ENCODE peak calls at places on chromosomes 2 and 18, in four cellular contexts. One of them, this sample, is unnamed.

GRCh38 chr18:9209230-9209629 is 72.6 kb downstream of the ANKRD12 start:
- DNase-seq in K562: no peak
- DNase-seq in HCT116: no peak
- DNase-seq in HepG2: no peak
- DNase-seq in this sample: no peak

GRCh38 chr2:20080839-20081348 is 29.5 kb upstream of the LAPTM4A start:
- DNase-seq in HepG2: peak
- DNase-seq in HCT116: no peak
- DNase-seq in K562: no peak
- DNase-seq in this sample: no peak

GRCh38 chr2:172790404-172790803 is 54.8 kb downstream of the RAPGEF4 start:
- DNase-seq in HCT116: no peak
- DNase-seq in K562: no peak
- DNase-seq in HepG2: no peak
- DNase-seq in this sample: no peak

GRCh38 chr2:42742740-42743666 is 20.9 kb downstream of the OXER1 start:
- DNase-seq in HCT116: no peak
- DNase-seq in K562: no peak
- DNase-seq in HepG2: no peak
- DNase-seq in this sample: no peak

GRCh38 chr18:55234366-55235093 is 275.3 kb upstream of the CCDC68 start:
- DNase-seq in HepG2: peak
- DNase-seq in HCT116: peak
- DNase-seq in K562: peak
- DNase-seq in this sample: peak

GRCh38 chr2:139946690-139947089 is 1166.5 kb upstream of the NXPH2 start:
- DNase-seq in K562: no peak
- DNase-seq in HepG2: no peak
- DNase-seq in HCT116: peak
- DNase-seq in this sample: no peak

GRCh38 chr2:98552499-98553179 is 55.7 kb downstream of the COA5 start:
- DNase-seq in K562: no peak
- DNase-seq in HepG2: no peak
- DNase-seq in HCT116: no peak
- DNase-seq in this sample: no peak

GRCh38 chr2:240856151-240856980 is 12.3 kb upstream of the AGXT start:
- DNase-seq in K562: peak
- DNase-seq in HepG2: peak
- DNase-seq in HCT116: peak
- DNase-seq in this sample: no peak

GRCh38 chr2:182554950-182555349 is 128.1 kb upstream of the PDE1A start:
- DNase-seq in HepG2: no peak
- DNase-seq in HCT116: no peak
- DNase-seq in K562: no peak
- DNase-seq in this sample: no peak

GRCh38 chr2:28602751-28603639 is 107.1 kb downstream of the PLB1 start:
- DNase-seq in HepG2: no peak
- DNase-seq in K562: no peak
- DNase-seq in HCT116: no peak
- DNase-seq in this sample: no peak

GRCh38 chr2:172861632-172862031 is 126.0 kb downstream of the RAPGEF4 start:
- DNase-seq in HepG2: no peak
- DNase-seq in HCT116: no peak
- DNase-seq in K562: no peak
- DNase-seq in this sample: no peak

GRCh38 chr2:65071499-65072180 is 15.4 kb downstream of the CEP68 start:
- DNase-seq in HepG2: no peak
- DNase-seq in HCT116: no peak
- DNase-seq in K562: peak
- DNase-seq in this sample: no peak

GRCh38 chr2:241893265-241893664 is 23.7 kb downstream of the RTP5 start:
- DNase-seq in HCT116: no peak
- DNase-seq in K562: no peak
- DNase-seq in HepG2: no peak
- DNase-seq in this sample: no peak

GRCh38 chr2:164697688-164698290 is 76.5 kb upstream of the GRB14 start:
- DNase-seq in HCT116: peak
- DNase-seq in HepG2: peak
- DNase-seq in K562: peak
- DNase-seq in this sample: no peak

GRCh38 chr2:55012648-55013484 is 37.4 kb downstream of the RTN4 start:
- DNase-seq in K562: no peak
- DNase-seq in HepG2: peak
- DNase-seq in HCT116: no peak
- DNase-seq in this sample: no peak

GRCh38 chr2:24690524-24690923 is 102.7 kb downstream of the PTRHD1 start:
- DNase-seq in K562: no peak
- DNase-seq in HepG2: no peak
- DNase-seq in HCT116: no peak
- DNase-seq in this sample: no peak

GRCh38 chr18:28757466-28758008 is 580.6 kb upstream of the CDH2 start:
- DNase-seq in K562: no peak
- DNase-seq in HCT116: no peak
- DNase-seq in HepG2: no peak
- DNase-seq in this sample: no peak

GRCh38 chr2:48530033-48530804 is at the start of gene STON1:
- DNase-seq in HCT116: no peak
- DNase-seq in HepG2: no peak
- DNase-seq in K562: peak
- DNase-seq in this sample: no peak

GRCh38 chr2:160275646-160276045 is 75.6 kb upstream of the ITGB6 start:
- DNase-seq in K562: no peak
- DNase-seq in HCT116: no peak
- DNase-seq in HepG2: no peak
- DNase-seq in this sample: no peak

GRCh38 chr18:57273194-57273593 is 79.2 kb upstream of the ST8SIA3 start:
- DNase-seq in K562: no peak
- DNase-seq in HCT116: no peak
- DNase-seq in HepG2: peak
- DNase-seq in this sample: no peak

GRCh38 chr2:241702155-241702404 is 241 bp downstream of the ING5 start:
- DNase-seq in K562: peak
- DNase-seq in HCT116: no peak
- DNase-seq in HepG2: no peak
- DNase-seq in this sample: no peak

GRCh38 chr2:180412224-180412623 is 405.1 kb upstream of the CWC22 start:
- DNase-seq in HepG2: no peak
- DNase-seq in K562: no peak
- DNase-seq in HCT116: no peak
- DNase-seq in this sample: no peak

GRCh38 chr2:9846554-9846953 is 3.3 kb downstream of the TAF1B start:
- DNase-seq in K562: no peak
- DNase-seq in HCT116: no peak
- DNase-seq in HepG2: no peak
- DNase-seq in this sample: no peak

GRCh38 chr2:45761660-45762059 is 110.2 kb downstream of the PRKCE start:
- DNase-seq in K562: no peak
- DNase-seq in HepG2: no peak
- DNase-seq in HCT116: no peak
- DNase-seq in this sample: no peak

GRCh38 chr2:211688196-211688595 is 850.4 kb downstream of the ERBB4 start:
- DNase-seq in K562: no peak
- DNase-seq in HepG2: no peak
- DNase-seq in HCT116: no peak
- DNase-seq in this sample: no peak

GRCh38 chr2:240567872-240568677 is at the start of gene RNPEPL1:
- DNase-seq in HepG2: no peak
- DNase-seq in HCT116: no peak
- DNase-seq in K562: peak
- DNase-seq in this sample: no peak

GRCh38 chr2:219720956-219721355 is 93.5 kb downstream of the SLC4A3 start:
- DNase-seq in HCT116: no peak
- DNase-seq in HepG2: no peak
- DNase-seq in K562: no peak
- DNase-seq in this sample: no peak

GRCh38 chr2:100819365-100820345 is at the start of gene NPAS2:
- DNase-seq in HCT116: no peak
- DNase-seq in HepG2: peak
- DNase-seq in K562: peak
- DNase-seq in this sample: no peak

GRCh38 chr2:189254268-189254883 is 74.8 kb upstream of the COL5A2 start:
- DNase-seq in HepG2: no peak
- DNase-seq in HCT116: no peak
- DNase-seq in K562: no peak
- DNase-seq in this sample: peak
- TF ChIP-seq TCF7L2 in HepG2: no peak
- TF ChIP-seq TCF7L2 in HCT116: no peak
- TF ChIP-seq TCF7L2 in K562: no peak
- TF ChIP-seq TCF7L2 in this sample: no peak

GRCh38 chr2:148874868-148875341 is at the start of gene KIF5C:
- DNase-seq in HCT116: peak
- DNase-seq in K562: peak
- DNase-seq in HepG2: peak
- DNase-seq in this sample: no peak

GRCh38 chr2:148877403-148877740 is 2.3 kb downstream of the KIF5C start:
- DNase-seq in HCT116: no peak
- DNase-seq in HepG2: no peak
- DNase-seq in K562: no peak
- DNase-seq in this sample: no peak

GRCh38 chr2:148876190-148876588 is 1.2 kb downstream of the KIF5C start:
- DNase-seq in HepG2: no peak
- DNase-seq in HCT116: no peak
- DNase-seq in K562: no peak
- DNase-seq in this sample: no peak

GRCh38 chr2:148875387-148876051 is 492 bp downstream of the KIF5C start:
- DNase-seq in HepG2: no peak
- DNase-seq in HCT116: no peak
- DNase-seq in K562: no peak
- DNase-seq in this sample: no peak

DNA sequence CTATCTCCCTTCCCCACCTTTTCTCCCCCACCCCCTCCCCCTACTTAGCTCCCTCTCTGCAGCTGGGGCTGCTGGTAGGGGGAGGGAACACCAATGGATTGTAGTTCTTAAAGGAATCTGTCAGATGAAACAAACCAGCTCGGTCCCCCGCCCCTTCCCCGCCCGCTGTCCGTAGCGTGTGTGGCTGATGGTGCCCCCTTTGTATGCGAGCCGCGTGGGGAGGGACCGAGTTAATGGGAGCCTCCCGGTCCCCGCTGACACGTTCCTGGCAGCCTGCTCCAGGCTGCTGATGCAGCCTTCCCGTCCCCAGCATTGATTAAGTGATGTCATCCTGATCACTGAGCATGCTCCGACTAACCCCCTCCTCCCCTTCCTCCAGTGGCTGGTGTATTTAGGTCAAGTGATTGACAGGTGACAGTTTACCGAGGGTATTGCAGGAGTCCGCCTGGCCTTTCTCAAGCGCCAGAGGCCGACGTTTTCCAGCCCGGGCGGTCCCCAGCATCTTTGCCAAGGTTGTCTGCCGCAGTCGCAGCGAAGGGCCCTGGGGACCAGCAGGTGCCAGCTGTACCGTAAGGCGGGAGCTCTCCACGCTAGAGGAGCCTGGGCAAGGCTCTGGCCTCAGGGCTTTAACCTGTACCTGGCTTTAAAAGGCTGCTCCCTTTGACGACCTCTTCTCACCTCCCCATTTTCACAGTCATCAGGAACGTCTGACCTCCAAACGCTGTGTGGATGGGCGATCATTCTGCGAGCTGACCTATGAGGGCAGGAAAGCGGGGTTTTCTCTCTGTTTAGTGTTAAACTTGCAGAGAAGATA is 1.8 kb downstream of the KIF5C start:
- DNase-seq in HepG2: peak
- DNase-seq in HCT116: no peak
- DNase-seq in K562: no peak
- DNase-seq in this sample: no peak
- H3K4me3 ChIP-seq in HepG2: peak
- H3K4me3 ChIP-seq in HCT116: no peak
- H3K4me3 ChIP-seq in K562: no peak
- H3K4me3 ChIP-seq in this sample: peak

DNA sequence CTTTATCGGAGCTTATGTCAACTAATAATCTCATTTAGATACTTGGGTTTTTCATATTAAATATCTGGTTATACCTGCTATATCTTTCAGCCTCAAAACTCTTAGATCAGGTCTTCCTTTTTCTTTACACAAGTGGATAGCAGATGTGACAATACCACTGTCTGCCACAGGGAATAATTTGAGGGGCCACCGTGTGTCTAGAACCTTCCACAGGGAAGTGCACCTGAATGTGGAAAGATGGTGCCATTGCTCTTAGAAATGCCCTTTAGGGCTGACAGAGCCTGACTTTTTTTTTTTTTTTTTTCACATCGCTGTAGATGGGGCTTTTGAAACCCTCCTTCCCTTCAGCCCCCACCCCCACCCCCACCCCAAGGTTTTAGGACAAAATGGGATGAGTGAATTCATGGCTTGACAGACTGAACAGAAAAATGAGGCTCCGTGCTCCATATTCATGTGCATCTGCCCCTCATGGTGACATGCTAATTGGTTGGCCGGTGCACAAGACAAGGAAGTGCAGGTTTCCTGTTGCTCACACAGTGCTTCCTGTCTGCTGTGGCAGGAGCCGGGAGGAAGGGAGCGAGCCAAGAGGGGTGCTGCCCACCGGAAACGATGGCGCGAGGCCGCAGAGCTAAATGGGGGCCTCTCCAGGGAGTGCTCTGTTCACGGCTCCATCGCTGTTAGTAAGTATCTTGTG is 246.0 kb downstream of the LDLRAD4 start:
- DNase-seq in HCT116: no peak
- DNase-seq in K562: peak
- DNase-seq in HepG2: no peak
- DNase-seq in this sample: no peak
- TF ChIP-seq TCF7L2 in HCT116: no peak
- TF ChIP-seq TCF7L2 in K562: no peak
- TF ChIP-seq TCF7L2 in HepG2: no peak
- TF ChIP-seq TCF7L2 in this sample: no peak

GRCh38 chr2:232927793-232928563 is 57.9 kb downstream of the SNORC start:
- DNase-seq in K562: peak
- DNase-seq in HCT116: no peak
- DNase-seq in HepG2: no peak
- DNase-seq in this sample: no peak
- H3K4me3 ChIP-seq in K562: no peak
- H3K4me3 ChIP-seq in HCT116: no peak
- H3K4me3 ChIP-seq in HepG2: no peak
- H3K4me3 ChIP-seq in this sample: peak

GRCh38 chr18:47209166-47209565 is 33.0 kb upstream of the IER3IP1 start:
- DNase-seq in K562: no peak
- DNase-seq in HepG2: no peak
- DNase-seq in HCT116: no peak
- DNase-seq in this sample: no peak
- TF ChIP-seq TCF7L2 in K562: no peak
- TF ChIP-seq TCF7L2 in HepG2: no peak
- TF ChIP-seq TCF7L2 in HCT116: no peak
- TF ChIP-seq TCF7L2 in this sample: no peak